ENCODE peak calls at places on chromosome X, in seven cellular contexts. F, T, W, X, H, Y and L are unnamed samples.

GRCh38 chrX:49202022-49202421 is 2.0 kb upstream of the SYP start:
- DNase-seq in F (no peak), T (no peak), W (no peak), X (no peak), H (no peak), Y (no peak), L (no peak)

GRCh38 chrX:47174846-47175587 is 18.6 kb upstream of the UBA1 start:
- DNase-seq in F (no peak), T (no peak), W (no peak), X (no peak), H (no peak), Y (no peak), L (no peak)

GRCh38 chrX:94676285-94676684 is 1002.3 kb downstream of the FAM133A start:
- DNase-seq in F (no peak), T (no peak), W (no peak), X (no peak), H (no peak), Y (no peak), L (no peak)

GRCh38 chrX:52082578-52082977 is 13.6 kb upstream of the MAGED4B start:
- DNase-seq in F (peak; percentile 37), T (no peak), W (no peak), X (no peak), H (no peak), Y (peak; percentile 35), L (no peak)

GRCh38 chrX:120299928-120300327 is 11.3 kb downstream of the TMEM255A start:
- DNase-seq in F (no peak), T (no peak), W (peak; percentile 21), X (peak; percentile 7), H (no peak), Y (no peak), L (no peak)

GRCh38 chrX:51395474-51395806 is 62.8 kb downstream of the NUDT10 start:
- DNase-seq in F (no peak), T (no peak), W (no peak), X (no peak), H (no peak), Y (no peak), L (no peak)

GRCh38 chrX:132958086-132958703 is at the start of gene HS6ST2:
- DNase-seq in F (no peak), T (no peak), W (peak; percentile 65), X (no peak), H (no peak), Y (no peak), L (no peak)

GRCh38 chrX:35244796-35245508 is 302.4 kb downstream of the FAM47B start:
- DNase-seq in F (no peak), T (no peak), W (peak; percentile 14), X (no peak), H (no peak), Y (no peak), L (no peak)

GRCh38 chrX:85569096-85569495 is 189.6 kb upstream of the POF1B start:
- DNase-seq in F (no peak), T (no peak), W (no peak), X (no peak), H (no peak), Y (no peak), L (no peak)

GRCh38 chrX:130393451-130394074 is 8.1 kb upstream of the GPR119 start:
- DNase-seq in F (peak; percentile 62), T (peak; percentile 21), W (peak; percentile 65), X (peak; percentile 54), H (peak; percentile 4), Y (peak; percentile 50), L (peak; percentile 18)

GRCh38 chrX:27600686-27601085 is 10.5 kb downstream of the DCAF8L2 start:
- DNase-seq in F (no peak), T (no peak), W (no peak), X (no peak), H (no peak), Y (no peak), L (no peak)

GRCh38 chrX:87873347-87873941 is 355.8 kb downstream of the KLHL4 start:
- DNase-seq in F (no peak), T (no peak), W (no peak), X (no peak), H (no peak), Y (no peak), L (no peak)

GRCh38 chrX:140141444-140142029 is 176.2 kb upstream of the CXorf66 start:
- DNase-seq in F (peak; percentile 17), T (no peak), W (peak; percentile 51), X (peak; percentile 45), H (no peak), Y (peak; percentile 19), L (peak; percentile 23)

GRCh38 chrX:47143894-47144625 is 442 bp downstream of the NDUFB11 start:
- DNase-seq in F (peak; percentile 27), T (no peak), W (peak; percentile 61), X (peak; percentile 44), H (peak; percentile 25), Y (peak; percentile 3), L (peak; percentile 61)

GRCh38 chrX:23908219-23909003 is 605 bp downstream of the CXorf58 start:
- DNase-seq in F (no peak), T (no peak), W (no peak), X (peak; percentile 17), H (no peak), Y (no peak), L (peak; percentile 27)

GRCh38 chrX:110003167-110004156 is 548 bp downstream of the TMEM164 start:
- DNase-seq in F (no peak), T (peak; percentile 23), W (no peak), X (no peak), H (peak; percentile 5), Y (no peak), L (peak; percentile 29)

GRCh38 chrX:96407501-96407900 is 277.1 kb upstream of the DIAPH2 start:
- DNase-seq in F (peak; percentile 69), T (no peak), W (no peak), X (peak; percentile 29), H (no peak), Y (peak; percentile 69), L (no peak)

GRCh38 chrX:22060451-22060940 is 28.4 kb downstream of the PHEX start:
- DNase-seq in F (peak; percentile 31), T (no peak), W (no peak), X (no peak), H (no peak), Y (peak; percentile 3), L (peak; percentile 63)

GRCh38 chrX:11759461-11760311 is 1.6 kb downstream of the MSL3 start:
- DNase-seq in F (peak; percentile 92), T (peak; percentile 88), W (peak; percentile 90), X (peak; percentile 91), H (peak; percentile 90), Y (peak; percentile 91), L (peak; percentile 93)

GRCh38 chrX:66017659-66018170 is 22.2 kb downstream of the VSIG4 start:
- DNase-seq in F (no peak), T (no peak), W (no peak), X (no peak), H (no peak), Y (no peak), L (no peak)

GRCh38 chrX:154059729-154060245 is 37.7 kb downstream of the MECP2 start:
- DNase-seq in F (peak; percentile 59), T (no peak), W (no peak), X (no peak), H (no peak), Y (no peak), L (no peak)

GRCh38 chrX:154057790-154058189 is 38.1 kb upstream of the IRAK1 start:
- DNase-seq in F (no peak), T (no peak), W (no peak), X (peak; percentile 50), H (no peak), Y (no peak), L (no peak)

GRCh38 chrX:154058207-154058997 is 38.7 kb upstream of the IRAK1 start:
- DNase-seq in F (no peak), T (no peak), W (no peak), X (no peak), H (no peak), Y (no peak), L (no peak)

GRCh38 chrX:154059231-154059630 is 38.3 kb downstream of the MECP2 start:
- DNase-seq in F (peak; percentile 52), T (no peak), W (no peak), X (no peak), H (no peak), Y (no peak), L (no peak)

GRCh38 chrX:154056739-154057367 is 37.2 kb upstream of the IRAK1 start:
- DNase-seq in F (peak; percentile 36), T (no peak), W (no peak), X (peak; percentile 36), H (no peak), Y (no peak), L (no peak)
- TF ChIP-seq CTCF in F (no peak), T (no peak), W (no peak), X (no peak), H (no peak), Y (no peak), L (no peak)

GRCh38 chrX:115234220-115234557 is 293 bp upstream of the LRCH2 start:
- DNase-seq in F (peak; percentile 5), T (no peak), W (no peak), X (no peak), H (no peak), Y (peak; percentile 11), L (no peak)

GRCh38 chrX:115229337-115229991 is 4.4 kb downstream of the LRCH2 start:
- DNase-seq in F (no peak), T (no peak), W (no peak), X (no peak), H (no peak), Y (no peak), L (no peak)

GRCh38 chrX:115232933-115233496 is 881 bp downstream of the LRCH2 start:
- DNase-seq in F (no peak), T (no peak), W (no peak), X (no peak), H (no peak), Y (peak; percentile 1), L (no peak)

DNA sequence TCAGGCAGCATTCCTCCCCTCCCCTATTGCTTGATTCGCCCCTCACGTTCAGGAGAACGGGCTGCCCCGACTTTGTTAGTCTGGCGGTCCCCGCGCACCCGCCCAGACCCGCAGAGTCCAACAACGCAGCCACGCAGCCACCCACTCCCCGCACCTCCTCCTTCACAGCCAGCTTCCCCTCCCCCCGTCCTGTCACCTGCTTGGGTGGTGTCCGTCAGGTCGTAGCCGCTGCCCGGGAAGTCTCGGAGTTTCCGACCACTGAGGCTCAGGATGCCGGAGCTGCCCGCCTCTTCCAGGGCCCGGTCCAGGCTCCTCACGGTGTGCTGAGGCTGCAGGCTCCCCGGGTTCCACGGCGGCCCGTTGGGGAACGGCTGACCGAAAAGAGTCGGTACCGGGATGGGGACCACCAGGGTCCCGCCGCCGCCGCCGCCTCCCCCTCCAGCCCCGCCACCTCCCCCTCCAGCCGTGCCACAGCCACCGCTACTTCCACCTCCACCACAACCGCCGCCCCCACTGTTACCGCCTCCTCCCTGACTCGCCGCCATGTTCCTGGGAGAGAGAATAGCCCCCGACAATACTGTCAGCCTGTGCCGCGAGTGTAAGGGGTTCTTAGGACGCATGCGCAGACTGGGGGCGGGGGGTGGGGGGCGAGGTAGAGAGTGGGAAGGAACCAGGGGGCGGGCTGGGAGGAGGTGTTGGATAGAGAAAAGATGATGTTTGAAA is at the start of gene LRCH2:
- DNase-seq in F (peak; percentile 21), T (peak; percentile 22), W (peak; percentile 86), X (peak; percentile 5), H (peak; percentile 41), Y (peak; percentile 46), L (no peak)
- H3K4me3 ChIP-seq in F (peak within 1 kb of the TSS; percentile 72), T (peak within 1 kb of the TSS; percentile 80), W (peak within 1 kb of the TSS; percentile 86), X (peak within 1 kb of the TSS; percentile 65), H (peak within 1 kb of the TSS; percentile 61), Y (peak within 1 kb of the TSS; percentile 69), L (no peak within 1 kb of the TSS)

GRCh38 chrX:118183606-118184005 is 67.0 kb upstream of the KLHL13 start:
- DNase-seq in F (no peak), T (no peak), W (no peak), X (no peak), H (no peak), Y (no peak), L (no peak)
- TF ChIP-seq CTCF in F (no peak), T (no peak), W (peak; percentile 31), X (no peak), H (no peak), Y (no peak), L (peak; percentile 11)

GRCh38 chrX:45710081-45710801 is 509.6 kb upstream of the DIPK2B start:
- DNase-seq in F (peak; percentile 97), T (no peak), W (no peak), X (no peak), H (no peak), Y (peak; percentile 95), L (peak; percentile 81)
- H3K4me3 ChIP-seq in F (no peak overlapping the region), T (no peak overlapping the region), W (no peak overlapping the region), X (no peak overlapping the region), H (no peak overlapping the region), Y (no peak overlapping the region), L (no peak overlapping the region)